ENCODE peak calls at places on chromosomes 4 and X, in five cellular contexts. Z is left ventricle myocardium inferior, M is keratinocyte, B is Caco-2, T is AG10803. A is an unnamed sample.

GRCh38 chr4:110155632-110156031 is 42.8 kb downstream of the ELOVL6 start:
- DNase-seq in Z (no peak), M (no peak), B (no peak), T (peak), A (peak)

GRCh38 chr4:165118256-165118909 is 5.7 kb upstream of the TMEM192 start:
- DNase-seq in Z (no peak), M (no peak), B (no peak), T (no peak), A (no peak)

GRCh38 chr4:20544645-20545044 is 155.6 kb upstream of the PACRGL start:
- DNase-seq in Z (no peak), M (no peak), B (no peak), T (peak), A (peak)

GRCh38 chr4:69753666-69754065 is 6.8 kb downstream of the SULT1B1 start:
- DNase-seq in Z (no peak), M (no peak), B (no peak), T (no peak), A (peak)

GRCh38 chrX:115372026-115372610 is 82.6 kb downstream of the LUZP4 start:
- DNase-seq in Z (no peak), M (no peak), B (no peak), T (peak), A (peak)

GRCh38 chr4:111883557-111883999 is 261.7 kb upstream of the FAM241A start:
- DNase-seq in Z (no peak), M (no peak), B (no peak), T (peak), A (peak)

GRCh38 chr4:186701273-186701672 is 22.4 kb downstream of the FAT1 start:
- DNase-seq in Z (peak), M (no peak), B (no peak), T (peak), A (peak)

GRCh38 chrX:6199519-6199918 is 29.1 kb downstream of the NLGN4X start:
- DNase-seq in Z (no peak), M (no peak), B (no peak), T (no peak), A (no peak)

GRCh38 chrX:68721991-68722860 is 74.8 kb downstream of the STARD8 start:
- DNase-seq in Z (no peak), M (no peak), B (no peak), T (no peak), A (no peak)

GRCh38 chr4:47060561-47060960 is 29.2 kb downstream of the GABRB1 start:
- DNase-seq in Z (no peak), M (no peak), B (no peak), T (no peak), A (no peak)

GRCh38 chr4:183469936-183470335 is 25.5 kb downstream of the CDKN2AIP start:
- DNase-seq in Z (no peak), M (peak), B (no peak), T (peak), A (no peak)

GRCh38 chr4:7852568-7853185 is 87.0 kb downstream of the AFAP1 start:
- DNase-seq in Z (no peak), M (no peak), B (no peak), T (no peak), A (no peak)

GRCh38 chr4:151921371-151921770 is 160.6 kb upstream of the GATB start:
- DNase-seq in Z (no peak), M (no peak), B (no peak), T (peak), A (peak)

GRCh38 chrX:133994576-133994975 is 9.2 kb upstream of the GPC3 start:
- DNase-seq in Z (no peak), M (no peak), B (peak), T (no peak), A (peak)

GRCh38 chr4:56468097-56468422 is 643 bp downstream of the SRP72 start:
- DNase-seq in Z (no peak), M (no peak), B (peak), T (no peak), A (peak)

GRCh38 chrX:129606918-129607317 is 47.8 kb downstream of the APLN start:
- DNase-seq in Z (no peak), M (no peak), B (no peak), T (peak), A (peak)

DNA sequence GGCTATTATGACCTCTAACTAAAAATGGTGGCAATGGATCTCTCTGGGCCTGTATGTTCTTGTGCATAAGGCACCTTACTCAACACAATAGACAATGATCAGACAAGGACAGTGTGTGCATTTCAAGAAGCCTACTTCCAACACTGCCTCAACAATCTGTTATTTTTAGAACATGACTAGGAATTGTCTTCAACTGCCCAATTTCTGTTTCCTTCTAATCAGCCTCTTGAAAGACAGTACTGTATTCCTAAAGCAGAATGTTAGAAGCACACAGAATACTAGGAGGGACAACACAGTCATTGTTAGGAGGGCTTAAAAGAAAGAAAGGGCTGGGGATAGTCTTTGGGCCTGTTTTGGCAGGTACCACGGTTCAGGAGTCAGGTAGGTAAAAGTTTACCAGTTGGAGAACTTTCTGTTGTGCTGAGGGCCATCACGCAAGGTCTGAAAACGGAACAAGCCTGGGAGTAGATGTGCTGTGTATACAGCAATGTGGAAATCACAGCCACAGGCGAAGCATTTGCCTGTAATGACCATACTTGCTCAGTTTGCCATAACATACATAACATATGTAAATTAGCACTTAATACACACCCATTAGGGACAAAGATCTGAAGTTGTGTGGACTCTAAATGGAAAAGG is 100.8 kb upstream of the ATXN3L start:
- DNase-seq in Z (no peak), M (no peak), B (no peak), T (no peak), A (no peak)
- H3K4me3 ChIP-seq in Z (no peak), M (no peak), B (no peak), T (no peak), A (no peak)

GRCh38 chrX:84415155-84415554 is 87.1 kb downstream of the HDX start:
- DNase-seq in Z (no peak), M (no peak), B (no peak), T (no peak), A (no peak)
- TF ChIP-seq CTCF in Z (no peak), M (no peak), B (no peak), T (no peak), A (no peak)

DNA sequence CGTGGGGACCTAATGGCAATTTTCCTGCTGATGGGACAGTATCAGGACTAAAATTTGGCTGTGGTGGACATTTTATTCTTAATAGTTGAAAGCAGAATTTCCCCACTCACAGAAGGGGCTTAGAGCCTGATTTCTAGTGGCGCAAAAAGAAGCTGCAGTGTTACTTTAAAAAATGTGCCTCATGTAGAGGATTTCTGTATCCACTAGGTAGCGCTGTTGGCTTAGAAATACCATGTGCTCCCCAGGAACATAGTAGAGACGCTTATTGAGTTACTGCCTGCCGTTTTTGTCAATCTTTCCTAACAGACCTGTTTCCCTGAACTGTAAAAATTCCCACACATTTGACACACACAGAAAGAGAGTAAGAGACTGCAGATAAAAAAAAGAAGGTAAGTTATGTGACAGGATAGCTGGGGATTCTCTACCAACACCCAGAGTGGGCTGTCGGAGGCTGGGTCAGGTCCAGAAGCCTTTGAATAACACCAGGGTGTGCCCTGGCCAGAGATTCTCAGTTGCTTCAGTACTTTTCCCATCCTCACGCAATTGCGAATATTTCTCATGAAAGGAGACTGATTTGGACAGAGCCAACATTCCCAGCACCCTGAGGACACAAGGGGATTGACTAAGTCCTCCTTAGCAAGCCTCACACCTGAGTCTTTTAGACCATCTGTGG is 88.4 kb downstream of the ZXDA start:
- DNase-seq in Z (no peak), M (peak), B (peak), T (peak), A (peak)
- H3K4me3 ChIP-seq in Z (peak), M (no peak), B (no peak), T (peak), A (no peak)

GRCh38 chrX:46247456-46247855 is 297.8 kb downstream of the ZNF674 start:
- DNase-seq in Z (no peak), M (no peak), B (no peak), T (no peak), A (no peak)

GRCh38 chrX:46250151-46250550 is 295.1 kb downstream of the ZNF674 start:
- DNase-seq in Z (no peak), M (no peak), B (no peak), T (no peak), A (no peak)

DNA sequence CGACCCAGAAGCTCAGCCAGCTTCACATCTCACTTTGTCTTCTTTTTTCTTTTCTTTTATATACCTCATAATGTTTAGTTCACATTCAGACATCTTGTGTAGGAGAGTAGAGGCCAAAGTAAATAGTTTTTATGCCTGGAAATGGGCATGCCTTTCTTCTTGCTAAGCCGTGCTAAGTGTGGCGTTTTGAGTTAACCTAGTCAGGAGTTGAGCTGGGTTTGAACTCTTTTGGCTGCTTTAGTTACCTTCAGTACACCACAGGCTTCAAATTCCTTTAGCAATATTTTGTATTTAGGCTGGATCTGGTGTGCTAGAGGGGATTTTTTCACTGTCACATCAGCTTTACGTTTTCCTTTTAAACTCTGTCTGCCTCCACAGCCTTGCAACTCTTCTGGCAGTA is 300.8 kb downstream of the ZNF674 start:
- DNase-seq in Z (no peak), M (no peak), B (no peak), T (no peak), A (no peak)
- TF ChIP-seq CTCF in Z (no peak), M (no peak), B (no peak), T (no peak), A (no peak)

GRCh38 chrX:153353416-153353815 is 19.5 kb downstream of the ZNF275 start:
- DNase-seq in Z (no peak), M (no peak), B (no peak), T (no peak), A (no peak)
- H3K4me3 ChIP-seq in Z (no peak), M (no peak), B (no peak), T (no peak), A (no peak)

GRCh38 chr4:30630431-30630830 is 89.7 kb upstream of the PCDH7 start:
- DNase-seq in Z (no peak), M (no peak), B (no peak), T (no peak), A (no peak)

GRCh38 chr4:30632751-30633150 is 87.4 kb upstream of the PCDH7 start:
- DNase-seq in Z (no peak), M (no peak), B (no peak), T (no peak), A (no peak)
- TF ChIP-seq CTCF in Z (no peak), M (no peak), B (no peak), T (no peak), A (no peak)

A was measured in fibroblast of villous mesenchyme.